ENCODE peak calls at places on chromosome 21, in nine cellular contexts. L is breast epithelium, V is body of pancreas, D is D721Med, I is lower leg skin, B is left ventricle myocardium inferior, O is spleen, P is AG09309, H is endothelial cell. M is an unnamed sample.

GRCh38 chr21:34887729-34888568 is 161.2 kb downstream of the RUNX1 start:
- DNase-seq in O (peak; percentile 95), I (peak; percentile 74), H (peak; percentile 41), B (peak; percentile 55), D (no peak), P (peak; percentile 93), V (peak; percentile 78), L (peak; percentile 68), M (peak; percentile 86)

GRCh38 chr21:39004776-39005605 is 178.3 kb downstream of the PSMG1 start:
- DNase-seq in H (no peak), L (no peak), P (no peak), B (peak; percentile 64), V (peak; percentile 35), O (no peak), I (no peak), D (no peak), M (peak; percentile 6)

GRCh38 chr21:29230541-29231275 is 68.0 kb upstream of the BACH1 start:
- DNase-seq in I (no peak), L (no peak), H (no peak), B (no peak), V (no peak), O (no peak), P (no peak), D (no peak), M (no peak)

GRCh38 chr21:36041910-36042309 is 18.4 kb downstream of the SETD4 start:
- DNase-seq in L (no peak), D (no peak), O (no peak), B (no peak), I (no peak), P (no peak), V (no peak), H (no peak), M (no peak)

GRCh38 chr21:34983680-34984086 is 65.4 kb downstream of the RUNX1 start:
- DNase-seq in B (no peak), V (no peak), O (no peak), D (no peak), P (no peak), L (no peak), I (no peak), H (no peak), M (no peak)

GRCh38 chr21:30033441-30033840 is 93.6 kb upstream of the GRIK1 start:
- DNase-seq in O (no peak), H (no peak), V (no peak), B (no peak), D (no peak), L (no peak), I (no peak), P (no peak), M (no peak)

GRCh38 chr21:37087188-37087587 is 14.1 kb downstream of the TTC3 start:
- DNase-seq in B (no peak), H (no peak), O (no peak), V (no peak), I (no peak), D (no peak), P (peak; percentile 24), L (no peak), M (no peak)

GRCh38 chr21:15732290-15732995 is 2.7 kb downstream of the USP25 start:
- DNase-seq in D (no peak), P (no peak), L (no peak), H (no peak), O (no peak), B (no peak), I (no peak), V (peak; percentile 26), M (no peak)

GRCh38 chr21:38440746-38441145 is 57.5 kb downstream of the ERG start:
- DNase-seq in B (no peak), I (no peak), D (no peak), P (peak; percentile 75), L (no peak), O (no peak), V (no peak), H (no peak), M (no peak)

GRCh38 chr21:38661296-38662223 is 144.2 kb upstream of the ETS2 start:
- DNase-seq in B (peak; percentile 20), P (no peak), H (peak; percentile 34), I (no peak), L (no peak), V (no peak), D (no peak), O (peak; percentile 76), M (no peak)

GRCh38 chr21:25467891-25468290 is 139.4 kb downstream of the MRPL39 start:
- DNase-seq in H (no peak), I (no peak), P (no peak), L (no peak), V (no peak), D (no peak), B (no peak), O (no peak), M (no peak)

GRCh38 chr21:46097826-46098286 is at the start of gene COL6A2:
- DNase-seq in L (peak; percentile 59), D (peak; percentile 83), I (peak; percentile 41), P (no peak), H (peak; percentile 76), O (peak; percentile 83), B (peak; percentile 75), V (peak; percentile 39), M (peak; percentile 54)

GRCh38 chr21:46665566-46665965 is 30.1 kb downstream of the PRMT2 start:
- DNase-seq in O (no peak), L (no peak), I (no peak), B (no peak), D (no peak), H (no peak), P (no peak), V (no peak), M (no peak)

GRCh38 chr21:46256501-46256994 is 28.0 kb upstream of the LSS start:
- DNase-seq in H (no peak), V (no peak), O (no peak), L (no peak), B (peak; percentile 67), D (no peak), I (no peak), P (no peak), M (no peak)

GRCh38 chr21:14259669-14260458 is 43.9 kb downstream of the RBM11 start:
- DNase-seq in L (no peak), B (no peak), O (no peak), P (peak; percentile 10), H (no peak), D (peak; percentile 16), V (no peak), I (no peak), M (no peak)

GRCh38 chr21:20646431-20646830 is 351.8 kb upstream of the NCAM2 start:
- DNase-seq in V (no peak), I (no peak), O (peak; percentile 54), B (no peak), H (no peak), P (no peak), D (no peak), L (no peak), M (no peak)

GRCh38 chr21:26061437-26061836 is 109.1 kb downstream of the APP start:
- DNase-seq in V (peak; percentile 42), P (peak; percentile 34), I (no peak), H (no peak), B (no peak), L (no peak), D (no peak), O (no peak), M (no peak)

GRCh38 chr21:26715878-26716506 is 129.2 kb downstream of the ADAMTS1 start:
- DNase-seq in B (peak; percentile 15), D (no peak), O (no peak), H (peak; percentile 74), V (peak; percentile 52), P (no peak), I (no peak), L (no peak), M (no peak)

GRCh38 chr21:26948194-26948593 is 18.7 kb downstream of the ADAMTS5 start:
- DNase-seq in V (no peak), O (no peak), P (no peak), D (no peak), H (no peak), B (no peak), L (no peak), I (no peak), M (no peak)

GRCh38 chr21:33058468-33059318 is 11.2 kb upstream of the OLIG1 start:
- DNase-seq in O (no peak), P (no peak), B (peak; percentile 68), I (no peak), D (no peak), V (peak; percentile 49), L (no peak), H (no peak), M (no peak)

GRCh38 chr21:35697321-35697808 is 363.0 kb downstream of the SETD4 start:
- DNase-seq in V (peak; percentile 91), B (peak; percentile 66), H (no peak), L (peak; percentile 32), I (peak; percentile 38), O (no peak), D (no peak), P (no peak), M (no peak)

GRCh38 chr21:22120616-22121266 is 1122.5 kb downstream of the NCAM2 start:
- DNase-seq in O (no peak), B (no peak), H (no peak), L (no peak), D (no peak), I (no peak), V (no peak), P (no peak), M (no peak)

GRCh38 chr21:35578831-35579470 is 481.4 kb downstream of the SETD4 start:
- DNase-seq in D (no peak), V (no peak), L (no peak), P (peak; percentile 38), B (no peak), I (no peak), O (no peak), H (no peak), M (no peak)

GRCh38 chr21:18369115-18369514 is 34.5 kb downstream of the TMPRSS15 start:
- DNase-seq in V (no peak), H (peak; percentile 10), B (no peak), I (no peak), P (no peak), O (no peak), L (no peak), D (no peak), M (no peak)
- TF ChIP-seq CTCF in V (peak; percentile 23), H (peak; percentile 42), B (peak; percentile 31), I (no peak), P (no peak), O (peak; percentile 18), L (no peak), D (peak; percentile 40), M (no peak)

GRCh38 chr21:44800971-44801467 is 601 bp downstream of the UBE2G2 start:
- DNase-seq in D (no peak), B (no peak), H (no peak), L (no peak), O (no peak), I (no peak), V (no peak), P (no peak), M (no peak)
- TF ChIP-seq CTCF in D (no peak), B (peak; percentile 36), H (peak; percentile 29), L (peak; percentile 39), O (peak; percentile 48), I (no peak), V (peak; percentile 36), P (peak; percentile 26), M (peak; percentile 78)

GRCh38 chr21:42107177-42107880 is 36.2 kb downstream of the UMODL1 start:
- DNase-seq in B (no peak), O (peak; percentile 64), P (no peak), I (no peak), V (no peak), H (no peak), L (no peak), D (no peak), M (no peak)
- TF ChIP-seq CTCF in B (no peak), O (no peak), P (no peak), I (no peak), V (no peak), H (peak; percentile 31), L (no peak), D (no peak), M (no peak)

GRCh38 chr21:44303490-44303981 is 3.7 kb downstream of the PFKL start:
- DNase-seq in L (no peak), V (peak; percentile 47), P (no peak), O (no peak), D (peak; percentile 80), B (no peak), H (no peak), I (no peak), M (no peak)
- TF ChIP-seq CTCF in L (no peak), V (no peak), P (no peak), O (no peak), D (no peak), B (no peak), H (no peak), I (no peak), M (no peak)